ENCODE peak calls at places on chromosomes 1 and 21, in four cellular contexts. U is WTC11, H is GM12878, Q is HepG2. R is an unnamed sample.

GRCh38 chr1:111990878-111991760 is 1.7 kb upstream of the KCND3 start:
- DNase-seq in U (peak; percentile 67), H (no peak), Q (peak; percentile 11), R (peak; percentile 30)

GRCh38 chr1:61757945-61758344 is 15.7 kb downstream of the PATJ start:
- DNase-seq in U (no peak), H (no peak), Q (no peak), R (no peak)

GRCh38 chr1:10726355-10726754 is 70.1 kb downstream of the CASZ1 start:
- DNase-seq in U (no peak), H (no peak), Q (no peak), R (no peak)

GRCh38 chr1:42195841-42196240 is 31.3 kb upstream of the GUCA2A start:
- DNase-seq in U (no peak), H (no peak), Q (no peak), R (no peak)

GRCh38 chr1:64161347-64162080 is 41.9 kb upstream of the UBE2U start:
- DNase-seq in U (no peak), H (no peak), Q (no peak), R (no peak)

GRCh38 chr1:110060034-110060661 is 10.3 kb downstream of the ALX3 start:
- DNase-seq in U (peak; percentile 81), H (no peak), Q (peak; percentile 43), R (peak; percentile 88)

GRCh38 chr21:35885942-35886541 is 174.3 kb downstream of the SETD4 start:
- DNase-seq in U (no peak), H (no peak), Q (peak; percentile 10), R (no peak)

GRCh38 chr1:155019377-155020245 is 14.0 kb downstream of the DCST2 start:
- DNase-seq in U (no peak), H (no peak), Q (no peak), R (no peak)

GRCh38 chr1:38018864-38019343 is 6.4 kb downstream of the UTP11 start:
- DNase-seq in U (no peak), H (no peak), Q (peak; percentile 45), R (no peak)

GRCh38 chr1:54359393-54360162 is 46.6 kb downstream of the SSBP3 start:
- DNase-seq in U (no peak), H (no peak), Q (no peak), R (no peak)

GRCh38 chr1:58571616-58572015 is 5.4 kb downstream of the TACSTD2 start:
- DNase-seq in U (no peak), H (no peak), Q (no peak), R (no peak)

GRCh38 chr1:41734201-41734915 is 184.4 kb downstream of the HIVEP3 start:
- DNase-seq in U (no peak), H (no peak), Q (no peak), R (no peak)

DNA sequence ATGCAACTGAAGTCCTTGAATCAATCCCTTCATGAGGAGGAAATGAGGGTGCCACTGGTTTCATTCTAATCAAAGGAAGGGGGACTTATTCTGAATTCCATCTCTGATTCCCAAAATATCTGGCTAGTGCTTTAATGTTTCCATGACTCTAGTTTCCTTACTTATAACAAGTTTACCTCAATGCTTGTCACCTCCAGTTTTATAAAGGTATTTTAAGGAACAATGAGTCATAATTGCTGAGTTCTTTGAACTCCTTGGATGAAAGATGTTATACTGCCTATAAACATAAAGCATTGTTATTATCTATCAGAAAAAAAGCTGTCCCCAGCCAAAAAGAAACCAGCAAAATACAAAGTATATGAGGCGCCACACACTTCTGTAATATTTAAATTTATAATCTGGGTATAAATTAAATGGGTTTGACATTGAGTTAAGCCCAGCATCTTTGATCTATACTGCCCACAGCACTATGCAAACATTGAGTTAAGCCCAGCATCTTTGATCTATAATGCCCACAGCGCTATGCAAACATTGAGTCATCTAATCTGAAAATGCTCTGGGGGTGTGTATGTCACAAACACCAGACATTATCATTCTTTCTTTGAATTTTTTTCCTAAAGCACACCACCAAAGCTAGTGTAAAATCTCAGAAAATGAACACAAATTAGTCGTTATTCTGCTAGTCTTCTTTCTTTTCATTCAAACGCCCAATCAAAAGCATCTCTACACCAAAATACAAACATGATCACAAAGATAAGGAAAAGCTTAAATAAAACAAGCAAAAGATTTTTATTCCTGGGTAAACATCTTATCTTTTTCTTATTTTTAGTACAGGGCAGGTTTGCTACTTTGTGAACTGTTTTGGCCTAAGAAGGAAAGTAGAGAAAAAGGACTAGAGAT is 11.5 kb upstream of the CXADR start:
- DNase-seq in U (no peak), H (no peak), Q (peak; percentile 98), R (no peak)
- TF ChIP-seq ETV6 in U (no peak), H (no peak), Q (no peak), R (no peak)

GRCh38 chr1:39542924-39543323 is 33.7 kb downstream of the PABPC4 start:
- DNase-seq in U (no peak), H (no peak), Q (no peak), R (no peak)

GRCh38 chr1:39538531-39539251 is 37.9 kb downstream of the PABPC4 start:
- DNase-seq in U (no peak), H (no peak), Q (no peak), R (no peak)

GRCh38 chr1:39539252-39539790 is 37.3 kb downstream of the PABPC4 start:
- DNase-seq in U (peak; percentile 72), H (peak; percentile 27), Q (peak; percentile 71), R (peak; percentile 86)

GRCh38 chr1:39544327-39544726 is 32.3 kb downstream of the PABPC4 start:
- DNase-seq in U (no peak), H (no peak), Q (no peak), R (no peak)

DNA sequence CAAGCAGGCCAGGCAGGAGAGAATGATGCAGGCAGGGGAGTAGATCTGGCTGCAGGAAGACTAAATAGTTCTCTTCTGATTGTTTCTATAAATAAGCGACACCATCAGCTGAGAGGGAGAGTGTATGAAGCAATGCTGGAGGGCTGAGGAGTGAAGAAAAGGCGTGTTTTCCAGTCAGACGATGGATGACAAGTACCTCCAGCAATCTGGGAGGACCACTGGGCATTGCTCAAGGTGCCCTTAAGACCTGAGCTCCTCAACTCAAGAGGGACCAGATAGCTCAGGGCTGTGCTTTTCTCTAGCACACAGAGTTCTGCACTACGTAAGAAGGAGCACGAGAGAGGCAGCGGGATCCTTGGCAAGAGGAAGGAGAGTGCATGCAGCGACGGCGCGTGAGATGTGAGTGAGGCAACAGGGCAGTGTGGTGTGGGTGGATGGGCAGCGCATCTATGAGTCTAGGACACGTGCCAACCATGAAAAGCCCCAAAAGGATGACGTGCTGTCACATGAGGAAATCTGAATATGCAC is 36.0 kb downstream of the PABPC4 start:
- DNase-seq in U (no peak), H (no peak), Q (no peak), R (no peak)
- TF ChIP-seq ETV6 in U (no peak), H (no peak), Q (no peak), R (no peak)

DNA sequence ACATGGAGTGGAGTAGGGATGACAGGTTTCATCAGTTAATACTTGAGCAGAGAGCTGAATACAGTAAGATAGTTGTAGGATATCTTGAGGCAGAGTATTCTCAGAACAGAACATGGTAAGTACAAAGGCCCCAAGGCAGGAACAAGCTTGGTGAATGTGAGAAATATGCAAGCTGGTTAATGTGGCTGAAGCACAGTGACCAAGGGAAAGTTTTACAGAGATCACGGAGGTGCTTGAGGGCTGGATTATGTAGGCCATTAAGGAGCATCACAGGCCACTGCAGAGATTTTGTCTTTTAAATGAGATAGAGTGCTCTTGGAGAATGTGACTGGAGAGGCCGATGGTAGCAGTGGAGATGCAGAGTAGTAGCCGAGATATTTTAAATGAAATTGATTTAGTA is 54.0 kb upstream of the BOLA1 start:
- DNase-seq in U (peak; percentile 24), H (no peak), Q (no peak), R (no peak)
- TF ChIP-seq ETV6 in U (no peak), H (no peak), Q (no peak), R (no peak)

GRCh38 chr1:94296018-94296417 is 58.6 kb upstream of the ARHGAP29 start:
- DNase-seq in U (no peak), H (no peak), Q (no peak), R (no peak)
- TF ChIP-seq ETV6 in U (no peak), H (no peak), Q (no peak), R (no peak)

GRCh38 chr1:89310505-89310904 is 37.8 kb upstream of the GBP5 start:
- DNase-seq in U (no peak), H (peak; percentile 15), Q (no peak), R (no peak)
- TF ChIP-seq ETV6 in U (no peak), H (no peak), Q (no peak), R (no peak)

DNA sequence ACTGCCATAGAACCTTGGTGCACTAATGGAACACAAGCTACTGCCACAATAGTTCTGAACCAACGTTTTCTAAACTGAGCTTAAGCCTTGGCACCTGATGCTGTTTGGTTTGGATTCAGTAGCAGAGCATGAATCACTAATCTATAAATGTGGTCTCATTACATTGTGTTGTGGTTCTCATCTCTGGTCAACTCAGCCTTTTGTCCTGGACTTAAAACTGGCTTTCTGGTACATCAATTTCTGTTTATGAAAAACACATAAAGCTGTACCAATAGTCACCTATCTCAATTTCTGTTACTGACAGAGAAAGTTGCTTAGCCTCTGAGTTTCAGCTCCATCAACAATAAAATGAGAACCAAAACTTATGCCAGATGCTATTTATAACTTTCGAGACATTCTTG is 197.5 kb upstream of the KIAA0040 start:
- DNase-seq in U (no peak), H (peak; percentile 21), Q (no peak), R (no peak)
- TF ChIP-seq ETV6 in U (no peak), H (no peak), Q (no peak), R (no peak)

R was measured in K562.